ENCODE peak calls at places on chromosomes 5 and 9, in nine cellular contexts. I, O, S, V, M, F, N, Q and H are unnamed samples.

GRCh38 chr9:36018755-36019720 is 17.7 kb upstream of the RECK start:
- DNase-seq in S (peak; percentile 87), F (no peak), N (no peak), Q (peak; percentile 83), O (no peak), V (peak; percentile 89), I (peak; percentile 67), M (no peak), H (no peak)

GRCh38 chr5:103060414-103060954 is 59.5 kb downstream of the GIN1 start:
- DNase-seq in V (no peak), M (no peak), O (no peak), S (no peak), N (no peak), I (no peak), F (no peak), Q (no peak), H (no peak)

GRCh38 chr5:103464801-103465484 is 97.6 kb downstream of the NUDT12 start:
- DNase-seq in O (no peak), S (no peak), V (no peak), N (no peak), M (no peak), F (no peak), I (no peak), Q (no peak), H (peak; percentile 13)

GRCh38 chr9:81620009-81620405 is 69.3 kb downstream of the TLE1 start:
- DNase-seq in N (no peak), O (no peak), S (no peak), F (no peak), M (no peak), Q (no peak), I (no peak), V (no peak), H (no peak)

GRCh38 chr9:79664375-79664825 is 92.6 kb downstream of the TLE4 start:
- DNase-seq in V (peak; percentile 25), Q (no peak), N (peak; percentile 59), F (no peak), O (no peak), S (no peak), M (no peak), I (no peak), H (no peak)

GRCh38 chr5:98723061-98723460 is 50.4 kb upstream of the RGMB start:
- DNase-seq in I (no peak), M (no peak), N (no peak), V (no peak), S (no peak), F (no peak), O (no peak), Q (no peak), H (no peak)

GRCh38 chr5:132495063-132495671 is 4.6 kb upstream of the IRF1 start:
- DNase-seq in M (no peak), I (no peak), Q (no peak), F (no peak), V (no peak), O (peak; percentile 16), N (no peak), S (no peak), H (no peak)

GRCh38 chr5:172452398-172453205 is 1.7 kb downstream of the SH3PXD2B start:
- DNase-seq in N (peak; percentile 73), V (peak; percentile 84), F (no peak), I (no peak), O (no peak), M (peak; percentile 74), Q (peak; percentile 71), S (peak; percentile 75), H (peak; percentile 75)

GRCh38 chr5:53069626-53070025 is 39.9 kb downstream of the MOCS2 start:
- DNase-seq in N (no peak), Q (peak; percentile 74), F (no peak), S (peak; percentile 93), I (no peak), V (peak; percentile 94), O (no peak), M (peak; percentile 95), H (peak; percentile 88)

GRCh38 chr5:32098291-32098690 is 75.8 kb downstream of the GOLPH3 start:
- DNase-seq in S (no peak), V (no peak), I (no peak), M (no peak), Q (no peak), N (no peak), O (no peak), F (no peak), H (peak; percentile 26)

GRCh38 chr5:143311428-143311827 is 92.1 kb downstream of the NR3C1 start:
- DNase-seq in F (no peak), O (no peak), S (peak; percentile 84), Q (peak; percentile 61), I (peak; percentile 38), V (peak; percentile 88), M (peak; percentile 79), N (peak; percentile 38), H (peak; percentile 87)

GRCh38 chr5:133869675-133869978 is 98.8 kb downstream of the C5orf15 start:
- DNase-seq in I (no peak), Q (no peak), S (no peak), N (no peak), F (peak; percentile 49), V (no peak), M (no peak), O (peak; percentile 23), H (no peak)

GRCh38 chr5:53547226-53547625 is 13.2 kb upstream of the NDUFS4 start:
- DNase-seq in S (no peak), F (no peak), N (no peak), Q (no peak), V (no peak), I (no peak), M (no peak), O (no peak), H (no peak)

GRCh38 chr9:105887679-105888078 is 193.3 kb downstream of the TMEM38B start:
- DNase-seq in V (no peak), M (no peak), I (no peak), N (no peak), S (no peak), F (no peak), Q (no peak), O (no peak), H (no peak)

GRCh38 chr9:125829743-125830142 is 82.6 kb downstream of the PBX3 start:
- DNase-seq in N (no peak), F (no peak), S (no peak), M (no peak), V (peak; percentile 19), O (no peak), I (no peak), Q (peak; percentile 20), H (peak; percentile 53)

GRCh38 chr9:127225747-127226646 is 38.6 kb upstream of the GARNL3 start:
- DNase-seq in S (no peak), I (no peak), Q (no peak), O (no peak), N (no peak), F (no peak), M (peak; percentile 18), V (no peak), H (no peak)

GRCh38 chr9:84187090-84187489 is 153.5 kb downstream of the SLC28A3 start:
- DNase-seq in N (no peak), I (no peak), S (peak; percentile 21), F (no peak), Q (peak; percentile 71), O (no peak), M (no peak), V (peak; percentile 48), H (no peak)

GRCh38 chr5:116573279-116573616 is 1.4 kb downstream of the SEMA6A start:
- DNase-seq in I (no peak), O (peak; percentile 35), S (no peak), N (peak; percentile 7), V (peak; percentile 3), Q (no peak), F (peak; percentile 22), M (no peak), H (peak; percentile 9)

GRCh38 chr9:134575103-134575816 is 66.3 kb upstream of the COL5A1 start:
- DNase-seq in F (no peak), S (no peak), O (no peak), V (no peak), N (no peak), Q (no peak), M (no peak), I (no peak), H (no peak)

GRCh38 chr9:2241461-2241874 is 226.3 kb downstream of the SMARCA2 start:
- DNase-seq in Q (peak; percentile 78), O (peak; percentile 31), F (peak; percentile 30), N (peak; percentile 78), I (peak; percentile 75), S (peak; percentile 97), V (peak; percentile 97), M (peak; percentile 83), H (peak; percentile 92)

GRCh38 chr5:111092062-111092853 is at the start of gene WDR36:
- DNase-seq in N (peak; percentile 95), M (peak; percentile 85), I (peak; percentile 83), O (peak; percentile 87), S (peak; percentile 89), Q (peak; percentile 91), F (peak; percentile 87), V (peak; percentile 92), H (peak; percentile 96)
- H3K4me3 ChIP-seq in N (peak within 1 kb of the TSS; percentile 74), M (peak within 1 kb of the TSS; percentile 81), I (peak within 1 kb of the TSS; percentile 86), O (peak within 1 kb of the TSS; percentile 98), S (peak within 1 kb of the TSS; percentile 94), Q (peak within 1 kb of the TSS; percentile 98), F (peak within 1 kb of the TSS; percentile 80), V (peak within 1 kb of the TSS; percentile 95), H (peak within 1 kb of the TSS; percentile 95)

GRCh38 chr5:151487544-151487943 is 40.1 kb downstream of the SLC36A1 start:
- DNase-seq in M (no peak), N (no peak), Q (no peak), F (no peak), V (no peak), S (no peak), I (no peak), O (no peak), H (no peak)
- TF ChIP-seq CTCF in M (no peak), N (no peak), Q (no peak), F (no peak), V (no peak), S (no peak), I (no peak), O (no peak), H (no peak)

DNA sequence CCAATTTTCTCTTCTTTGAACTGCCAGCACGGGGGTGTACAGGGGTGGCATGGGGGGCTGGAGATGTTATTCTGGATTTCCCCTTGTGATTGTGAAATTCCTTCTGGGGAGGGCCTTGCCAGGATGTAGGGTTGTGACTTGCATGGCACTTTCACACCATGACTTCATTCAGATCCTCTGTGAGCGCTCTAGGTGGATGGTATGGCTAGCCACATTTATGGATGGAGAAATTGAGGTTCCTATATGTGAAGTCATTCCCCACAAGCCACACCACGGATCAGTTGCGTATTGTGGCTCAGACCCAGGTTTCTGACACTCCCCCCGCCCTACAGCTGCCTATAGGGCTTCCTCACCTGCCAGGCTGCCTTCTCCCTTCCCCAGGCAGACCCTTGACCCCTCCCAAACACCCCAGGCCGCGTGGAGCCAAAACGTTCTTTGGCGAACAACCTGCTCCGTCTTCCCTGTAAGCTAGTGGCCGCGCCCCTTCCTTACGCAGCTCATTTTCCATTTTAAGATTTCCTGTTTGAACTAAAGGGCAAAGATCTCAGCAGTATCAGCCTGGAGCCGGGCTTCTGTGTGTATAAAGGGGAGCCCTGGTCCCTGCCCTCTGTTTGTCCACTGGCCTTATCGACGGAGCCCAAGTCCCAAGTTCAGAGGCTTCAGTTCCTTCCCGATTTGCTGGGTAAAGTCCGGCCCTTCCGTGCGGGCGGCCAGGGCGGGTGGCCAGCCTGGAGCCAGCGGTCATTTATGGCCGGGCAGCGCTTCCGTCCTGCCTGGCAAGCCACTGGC is 97.8 kb upstream of the KLF4 start:
- DNase-seq in V (no peak), F (peak; percentile 50), O (peak; percentile 42), M (no peak), I (no peak), S (no peak), Q (no peak), N (no peak), H (no peak)
- H3K4me3 ChIP-seq in V (no peak overlapping the region), F (peak overlapping the region; percentile 43), O (no peak overlapping the region), M (no peak overlapping the region), I (no peak overlapping the region), S (no peak overlapping the region), Q (no peak overlapping the region), N (no peak overlapping the region), H (no peak overlapping the region)

GRCh38 chr9:95268681-95269080 is 48.8 kb downstream of the FANCC start:
- DNase-seq in I (no peak), N (peak; percentile 63), Q (peak; percentile 12), F (no peak), V (peak; percentile 27), M (peak; percentile 22), O (peak; percentile 53), S (no peak), H (peak; percentile 52)
- TF ChIP-seq CTCF in I (peak; percentile 52), N (peak; percentile 51), Q (peak; percentile 37), F (peak; percentile 54), V (peak; percentile 50), M (peak; percentile 56), O (peak; percentile 53), S (peak; percentile 18), H (peak; percentile 56)